ENCODE peak calls at places on chromosomes 7 and 10, in five cellular contexts. K is Panc1, D is HCT116, L is AG10803, M is BJ. G is an unnamed sample.

GRCh38 chr7:19621740-19622139 is 87.1 kb downstream of the POLR1F start:
- DNase-seq in K (peak; percentile 17), D (peak; percentile 24), L (no peak), M (no peak), G (peak; percentile 23)

GRCh38 chr7:22662031-22662430 is 65.0 kb upstream of the IL6 start:
- DNase-seq in K (no peak), D (no peak), L (peak; percentile 34), M (no peak), G (no peak)

GRCh38 chr7:42350801-42351200 is 113.8 kb upstream of the GLI3 start:
- DNase-seq in K (no peak), D (no peak), L (peak; percentile 34), M (no peak), G (peak; percentile 13)

GRCh38 chr7:27115161-27116018 is 12.9 kb upstream of the HOXA2 start:
- DNase-seq in K (no peak), D (peak; percentile 96), L (no peak), M (no peak), G (no peak)

GRCh38 chr10:88499569-88500470 is 83.3 kb downstream of the RNLS start:
- DNase-seq in K (no peak), D (no peak), L (peak; percentile 32), M (peak; percentile 19), G (peak; percentile 66)

GRCh38 chr10:69496352-69497234 is 45.3 kb downstream of the TSPAN15 start:
- DNase-seq in K (no peak), D (no peak), L (no peak), M (no peak), G (no peak)

GRCh38 chr10:88114368-88114767 is 250.9 kb downstream of the PTEN start:
- DNase-seq in K (peak; percentile 42), D (peak; percentile 35), L (no peak), M (no peak), G (peak; percentile 32)

GRCh38 chr7:1716263-1717094 is 46.4 kb downstream of the ELFN1 start:
- DNase-seq in K (no peak), D (no peak), L (no peak), M (no peak), G (no peak)

GRCh38 chr10:95253007-95253406 is 37.8 kb downstream of the PDLIM1 start:
- DNase-seq in K (no peak), D (no peak), L (no peak), M (no peak), G (no peak)

GRCh38 chr7:27162548-27162848 is 2.8 kb downstream of the HOXA9 start:
- DNase-seq in K (no peak), D (no peak), L (no peak), M (no peak), G (no peak)

GRCh38 chr7:118072893-118073674 is 110.9 kb upstream of the LSM8 start:
- DNase-seq in K (no peak), D (no peak), L (no peak), M (no peak), G (no peak)

GRCh38 chr7:149471289-149471953 is 10.6 kb upstream of the ZNF777 start:
- DNase-seq in K (no peak), D (no peak), L (no peak), M (no peak), G (no peak)

GRCh38 chr7:35691827-35692307 is 3.1 kb downstream of the HERPUD2 start:
- DNase-seq in K (no peak), D (no peak), L (no peak), M (no peak), G (no peak)

GRCh38 chr7:156666368-156667109 is 26.0 kb downstream of the RNF32 start:
- DNase-seq in K (no peak), D (no peak), L (peak; percentile 3), M (no peak), G (no peak)

GRCh38 chr10:63413429-63413828 is 52.3 kb downstream of the JMJD1C start:
- DNase-seq in K (no peak), D (no peak), L (no peak), M (no peak), G (no peak)

GRCh38 chr10:100509241-100509640 is 10.4 kb downstream of the SEC31B start:
- DNase-seq in K (no peak), D (no peak), L (no peak), M (no peak), G (no peak)

GRCh38 chr7:92769361-92769633 is 67.1 kb downstream of the CDK6 start:
- DNase-seq in K (no peak), D (no peak), L (peak; percentile 26), M (no peak), G (no peak)

GRCh38 chr7:102323914-102324195 is 32.4 kb downstream of the SPDYE6 start:
- DNase-seq in K (no peak), D (no peak), L (no peak), M (no peak), G (no peak)

GRCh38 chr10:79430506-79430905 is 14.9 kb downstream of the ZCCHC24 start:
- DNase-seq in K (no peak), D (no peak), L (no peak), M (no peak), G (no peak)

GRCh38 chr10:60238408-60239100 is 151.1 kb downstream of the ANK3 start:
- DNase-seq in K (peak; percentile 15), D (peak; percentile 2), L (peak; percentile 57), M (no peak), G (peak; percentile 42)

GRCh38 chr10:60235001-60235400 is 154.7 kb downstream of the ANK3 start:
- DNase-seq in K (no peak), D (no peak), L (peak; percentile 15), M (no peak), G (no peak)

GRCh38 chr10:60236869-60237524 is 152.7 kb downstream of the ANK3 start:
- DNase-seq in K (no peak), D (no peak), L (peak; percentile 63), M (no peak), G (peak; percentile 57)

GRCh38 chr10:60239228-60239627 is 150.4 kb downstream of the ANK3 start:
- DNase-seq in K (no peak), D (no peak), L (no peak), M (no peak), G (no peak)

DNA sequence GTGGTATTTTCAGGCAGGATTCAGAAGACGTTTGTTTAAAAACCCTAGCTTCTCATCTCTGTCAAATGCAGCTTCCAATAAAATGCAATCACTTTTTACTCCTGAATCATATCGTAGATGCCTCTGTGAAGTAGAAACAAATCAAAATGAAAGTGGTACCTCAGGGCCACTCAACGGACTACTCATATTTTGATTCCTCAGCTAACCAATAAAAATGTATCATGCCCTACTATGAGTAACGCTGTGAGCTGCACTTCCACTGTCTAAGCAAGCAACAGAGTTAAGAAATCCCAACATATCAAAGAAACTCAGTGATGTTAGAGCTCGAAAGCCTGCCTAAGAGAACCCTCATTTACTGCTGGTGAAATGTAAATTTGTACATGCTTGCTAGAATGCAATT is 151.7 kb downstream of the ANK3 start:
- DNase-seq in K (no peak), D (no peak), L (peak; percentile 8), M (no peak), G (peak; percentile 3)
- H3K4me3 ChIP-seq in K (no peak overlapping the region), D (no peak overlapping the region), L (no peak overlapping the region), M (no peak overlapping the region), G (peak overlapping the region; percentile 66)

GRCh38 chr7:2819161-2819953 is 24.8 kb downstream of the GNA12 start:
- DNase-seq in K (no peak), D (no peak), L (no peak), M (no peak), G (no peak)
- H3K4me3 ChIP-seq in K (no peak overlapping the region), D (no peak overlapping the region), L (no peak overlapping the region), M (no peak overlapping the region), G (no peak overlapping the region)

GRCh38 chr10:114821293-114821914 is at the start of gene FHIP2A:
- DNase-seq in K (peak; percentile 39), D (peak; percentile 54), L (peak; percentile 76), M (no peak), G (peak; percentile 94)

GRCh38 chr10:114821915-114822770 is 563 bp downstream of the FHIP2A start:
- DNase-seq in K (no peak), D (no peak), L (peak; percentile 49), M (no peak), G (peak; percentile 49)

GRCh38 chr10:114822771-114823463 is 1.3 kb downstream of the FHIP2A start:
- DNase-seq in K (no peak), D (no peak), L (peak; percentile 76), M (peak; percentile 51), G (peak; percentile 87)

GRCh38 chr10:114825513-114826253 is 4.1 kb downstream of the FHIP2A start:
- DNase-seq in K (no peak), D (no peak), L (peak; percentile 85), M (peak; percentile 97), G (peak; percentile 85)

GRCh38 chr10:114824396-114824795 is 2.8 kb downstream of the FHIP2A start:
- DNase-seq in K (no peak), D (no peak), L (no peak), M (no peak), G (peak; percentile 33)
- H3K4me3 ChIP-seq in K (no peak overlapping the region), D (no peak overlapping the region), L (no peak overlapping the region), M (peak overlapping the region; percentile 11), G (peak overlapping the region; percentile 92)

GRCh38 chr10:86401588-86402282 is 35.1 kb upstream of the GRID1 start:
- DNase-seq in K (no peak), D (no peak), L (no peak), M (no peak), G (peak; percentile 10)
- H3K4me3 ChIP-seq in K (peak overlapping the region; percentile 77), D (peak overlapping the region; percentile 64), L (peak overlapping the region; percentile 71), M (peak overlapping the region; percentile 59), G (peak overlapping the region; percentile 87)

DNA sequence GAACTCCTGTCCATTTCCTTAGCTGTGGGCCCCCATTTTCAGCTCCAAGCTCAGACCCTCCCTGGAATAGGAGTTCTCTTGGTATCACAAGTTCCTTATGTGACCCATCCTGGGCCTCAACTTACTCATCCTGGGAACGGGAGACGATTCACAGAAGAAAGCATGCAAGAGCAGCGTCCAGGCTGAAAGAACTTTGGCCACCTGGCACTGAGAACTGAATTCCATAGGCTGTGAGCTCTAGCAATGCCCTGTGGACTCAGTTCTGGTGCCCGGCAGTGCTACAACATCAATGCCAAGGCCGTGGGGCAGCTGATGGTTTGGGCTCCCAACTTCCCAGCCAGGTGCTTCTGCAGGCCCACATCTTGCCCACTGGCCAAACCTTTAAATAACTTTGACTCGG is 3.9 kb upstream of the CUEDC2 start:
- DNase-seq in K (no peak), D (no peak), L (no peak), M (no peak), G (no peak)
- H3K4me3 ChIP-seq in K (no peak overlapping the region), D (no peak overlapping the region), L (no peak overlapping the region), M (no peak overlapping the region), G (no peak overlapping the region)

GRCh38 chr7:130943336-130943901 is 209.4 kb upstream of the KLF14 start:
- DNase-seq in K (peak; percentile 82), D (no peak), L (peak; percentile 74), M (no peak), G (peak; percentile 82)
- H3K4me3 ChIP-seq in K (peak overlapping the region; percentile 36), D (peak overlapping the region; percentile 0), L (peak overlapping the region; percentile 9), M (no peak overlapping the region), G (peak overlapping the region; percentile 77)

GRCh38 chr7:131507592-131508331 is 48.7 kb downstream of the PODXL start:
- DNase-seq in K (peak; percentile 52), D (peak; percentile 44), L (peak; percentile 69), M (no peak), G (peak; percentile 75)
- H3K4me3 ChIP-seq in K (peak overlapping the region; percentile 7), D (no peak overlapping the region), L (no peak overlapping the region), M (no peak overlapping the region), G (no peak overlapping the region)

G was measured in adipocyte.